ENCODE peak calls at places on chromosome 20, in six cellular contexts. B is tibial nerve; R is mammary epithelial cell; A is psoas muscle; N is left ventricle myocardium inferior; G is CD4-positive, alpha-beta T cell. P is an unnamed sample.

GRCh38 chr20:7193681-7194080 is 426.2 kb downstream of the BMP2 start:
- DNase-seq in B (no peak), R (no peak), A (no peak), N (no peak), G (no peak), P (no peak)

GRCh38 chr20:47875302-47876025 is 90.2 kb upstream of the SULF2 start:
- DNase-seq in B (no peak), R (no peak), A (no peak), N (no peak), G (no peak), P (no peak)

GRCh38 chr20:9068232-9068781 is 580 bp upstream of the PLCB4 start:
- DNase-seq in B (no peak), R (no peak), A (peak; percentile 31), N (peak; percentile 59), G (no peak), P (peak; percentile 28)

GRCh38 chr20:20611165-20611564 is 101.3 kb downstream of the RALGAPA2 start:
- DNase-seq in B (no peak), R (no peak), A (no peak), N (no peak), G (no peak), P (no peak)

GRCh38 chr20:1075564-1075963 is 42.8 kb upstream of the PSMF1 start:
- DNase-seq in B (no peak), R (no peak), A (no peak), N (no peak), G (no peak), P (no peak)

GRCh38 chr20:49594143-49594928 is 26.4 kb upstream of the PTGIS start:
- DNase-seq in B (peak; percentile 64), R (peak; percentile 37), A (peak; percentile 76), N (peak; percentile 76), G (no peak), P (no peak)

GRCh38 chr20:8457978-8458377 is 325.9 kb downstream of the PLCB1 start:
- DNase-seq in B (no peak), R (no peak), A (no peak), N (no peak), G (no peak), P (no peak)

GRCh38 chr20:58705525-58705924 is 12.9 kb downstream of the NPEPL1 start:
- DNase-seq in B (no peak), R (no peak), A (no peak), N (peak; percentile 12), G (no peak), P (no peak)

GRCh38 chr20:17083738-17084137 is 143.1 kb upstream of the PCSK2 start:
- DNase-seq in B (no peak), R (no peak), A (no peak), N (no peak), G (no peak), P (no peak)

GRCh38 chr20:5002077-5002413 is 735 bp upstream of the SLC23A2 start:
- DNase-seq in B (no peak), R (no peak), A (no peak), N (peak; percentile 18), G (no peak), P (no peak)

GRCh38 chr20:25043499-25044260 is 14.3 kb downstream of the ACSS1 start:
- DNase-seq in B (no peak), R (no peak), A (peak; percentile 6), N (no peak), G (no peak), P (no peak)

GRCh38 chr20:7722564-7722963 is 217.7 kb downstream of the HAO1 start:
- DNase-seq in B (no peak), R (no peak), A (no peak), N (no peak), G (no peak), P (no peak)

GRCh38 chr20:59145926-59146800 is 17.5 kb upstream of the ZNF831 start:
- DNase-seq in B (no peak), R (no peak), A (no peak), N (no peak), G (peak; percentile 63), P (no peak)

GRCh38 chr20:1888796-1889463 is 6.3 kb upstream of the SIRPA start:
- DNase-seq in B (no peak), R (peak; percentile 92), A (no peak), N (no peak), G (no peak), P (peak; percentile 56)

GRCh38 chr20:21234816-21235215 is 68.3 kb upstream of the XRN2 start:
- DNase-seq in B (no peak), R (no peak), A (no peak), N (no peak), G (no peak), P (no peak)

GRCh38 chr20:36202891-36203338 is 33.4 kb upstream of the AAR2 start:
- DNase-seq in B (peak; percentile 63), R (peak; percentile 33), A (peak; percentile 76), N (peak; percentile 65), G (peak; percentile 60), P (peak; percentile 92)

GRCh38 chr20:59667981-59668515 is 63.7 kb downstream of the PHACTR3 start:
- DNase-seq in B (no peak), R (no peak), A (no peak), N (no peak), G (no peak), P (no peak)

GRCh38 chr20:40513010-40513409 is 176.0 kb downstream of the MAFB start:
- DNase-seq in B (no peak), R (no peak), A (no peak), N (no peak), G (no peak), P (no peak)

GRCh38 chr20:47355489-47356219 is 845 bp downstream of the ZMYND8 start:
- DNase-seq in B (no peak), R (no peak), A (no peak), N (no peak), G (no peak), P (no peak)

GRCh38 chr20:1632228-1632577 is 12.4 kb upstream of the SIRPB1 start:
- DNase-seq in B (no peak), R (no peak), A (no peak), N (no peak), G (no peak), P (no peak)

GRCh38 chr20:3314391-3314790 is 75.4 kb upstream of the SLC4A11 start:
- DNase-seq in B (no peak), R (no peak), A (no peak), N (no peak), G (no peak), P (no peak)

GRCh38 chr20:25296094-25297093 is 48.5 kb downstream of the PYGB start:
- DNase-seq in B (no peak), R (no peak), A (no peak), N (no peak), G (no peak), P (no peak)

GRCh38 chr20:63863798-63864544 is 1.1 kb upstream of the TPD52L2 start:
- DNase-seq in B (peak; percentile 73), R (peak; percentile 80), A (peak; percentile 83), N (peak; percentile 85), G (peak; percentile 71), P (peak; percentile 78)

GRCh38 chr20:50792708-50793574 is 1.9 kb upstream of the BCAS4 start:
- DNase-seq in B (no peak), R (no peak), A (no peak), N (no peak), G (no peak), P (no peak)

GRCh38 chr20:64261138-64261537 is 5.6 kb downstream of the PCMTD2 start:
- DNase-seq in B (peak; percentile 29), R (no peak), A (no peak), N (no peak), G (no peak), P (no peak)

GRCh38 chr20:49701313-49701731 is 12.4 kb downstream of the B4GALT5 start:
- DNase-seq in B (no peak), R (no peak), A (no peak), N (no peak), G (no peak), P (no peak)

GRCh38 chr20:38545771-38546170 is 35.2 kb upstream of the ADIG start:
- DNase-seq in B (no peak), R (no peak), A (no peak), N (no peak), G (no peak), P (no peak)

GRCh38 chr20:38547288-38547825 is 33.6 kb upstream of the ADIG start:
- DNase-seq in B (no peak), R (no peak), A (no peak), N (no peak), G (no peak), P (no peak)

GRCh38 chr20:38551056-38551626 is 29.9 kb upstream of the ADIG start:
- DNase-seq in B (no peak), R (peak; percentile 37), A (no peak), N (no peak), G (no peak), P (no peak)

GRCh38 chr20:38548356-38549083 is 32.5 kb upstream of the ADIG start:
- DNase-seq in B (no peak), R (no peak), A (no peak), N (no peak), G (no peak), P (no peak)

GRCh38 chr20:38550274-38550673 is 30.7 kb upstream of the ADIG start:
- DNase-seq in B (no peak), R (no peak), A (no peak), N (no peak), G (no peak), P (peak; percentile 37)
- TF ChIP-seq CTCF in B (no peak), R (peak; percentile 21), A (no peak), N (no peak), G (no peak), P (peak; percentile 13)

GRCh38 chr20:62517168-62517567 is 41.4 kb upstream of the GATA5 start:
- DNase-seq in B (no peak), R (no peak), A (no peak), N (no peak), G (no peak), P (no peak)
- H3K27ac ChIP-seq in B (no peak overlapping the region), R (no peak overlapping the region), A (no peak overlapping the region), N (no peak overlapping the region), G (no peak overlapping the region), P (no peak overlapping the region)

GRCh38 chr20:44056010-44056698 is 130.8 kb downstream of the JPH2 start:
- DNase-seq in B (no peak), R (no peak), A (no peak), N (no peak), G (peak; percentile 68), P (peak; percentile 41)
- TF ChIP-seq CTCF in B (no peak), R (peak; percentile 14), A (peak; percentile 52), N (peak; percentile 67), G (peak; percentile 71), P (peak; percentile 28)

GRCh38 chr20:53707341-53708102 is 113.9 kb upstream of the ZNF217 start:
- DNase-seq in B (peak; percentile 20), R (no peak), A (no peak), N (no peak), G (no peak), P (no peak)
- H3K27ac ChIP-seq in B (peak overlapping the region; percentile 66), R (no peak overlapping the region), A (no peak overlapping the region), N (peak overlapping the region; percentile 43), G (peak overlapping the region; percentile 62), P (no peak overlapping the region)

DNA sequence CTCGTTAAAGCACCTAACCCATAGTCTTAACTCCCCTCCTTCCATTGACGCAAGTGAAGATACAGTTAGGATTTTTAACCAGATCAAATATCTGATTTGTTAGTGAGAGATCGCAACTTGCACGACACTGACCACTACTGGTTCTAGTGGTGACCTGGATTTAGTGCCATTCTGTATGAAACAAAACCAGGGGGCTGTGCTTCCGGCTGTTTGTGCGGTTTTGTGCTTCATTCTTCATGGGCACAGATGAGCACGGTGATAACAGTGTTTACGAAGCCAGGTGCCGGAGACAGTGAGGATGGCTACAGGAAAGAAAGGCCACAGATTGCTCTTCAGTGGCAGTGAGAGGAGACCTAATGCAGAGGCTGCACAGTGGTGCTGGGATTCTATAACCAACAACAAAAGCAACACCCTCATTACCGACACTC is 75.5 kb downstream of the NOL4L start:
- DNase-seq in B (no peak), R (no peak), A (no peak), N (no peak), G (peak; percentile 75), P (no peak)
- TF ChIP-seq CTCF in B (no peak), R (no peak), A (no peak), N (no peak), G (peak; percentile 17), P (no peak)

GRCh38 chr20:45323731-45324130 is 15.6 kb upstream of the MATN4 start:
- DNase-seq in B (no peak), R (peak; percentile 77), A (no peak), N (no peak), G (no peak), P (peak; percentile 83)
- H3K27ac ChIP-seq in B (no peak overlapping the region), R (no peak overlapping the region), A (peak overlapping the region; percentile 69), N (peak overlapping the region; percentile 5), G (no peak overlapping the region), P (peak overlapping the region; percentile 46)